ENCODE peak calls at places on chromosomes 3 and 15, in ten cellular contexts. One of them, this sample, is unnamed.

GRCh38 chr3:184748219-184749135 is 36.6 kb upstream of the MAGEF1 start:
- DNase-seq in astrocyte of the hippocampus: peak
- DNase-seq in NCI-H1930: no peak
- DNase-seq in CD8-positive, alpha-beta T cell: no peak
- DNase-seq in NCI-H1417 treated with DMSO at 0.1 percent for 48 hours: no peak
- DNase-seq in coronary artery: no peak
- DNase-seq in NCI-H2029: no peak
- DNase-seq in renal cortical epithelial cell: no peak
- DNase-seq in stimulated activated CD4-positive, alpha-beta T cell treated with anti-CD3 and anti-CD28 coated beads, Interleukin-4, amount 100 ng/mL, for 48 hours: no peak
- DNase-seq in CD8-positive, alpha-beta memory T cell: no peak
- DNase-seq in this sample: peak

GRCh38 chr3:184590795-184591194 is 29.2 kb downstream of the EPHB3 start:
- DNase-seq in astrocyte of the hippocampus: peak
- DNase-seq in NCI-H1930: no peak
- DNase-seq in CD8-positive, alpha-beta T cell: no peak
- DNase-seq in NCI-H1417 treated with DMSO at 0.1 percent for 48 hours: no peak
- DNase-seq in coronary artery: no peak
- DNase-seq in NCI-H2029: no peak
- DNase-seq in renal cortical epithelial cell: no peak
- DNase-seq in stimulated activated CD4-positive, alpha-beta T cell treated with anti-CD3 and anti-CD28 coated beads, Interleukin-4, amount 100 ng/mL, for 48 hours: no peak
- DNase-seq in CD8-positive, alpha-beta memory T cell: no peak
- DNase-seq in this sample: no peak

GRCh38 chr3:110069641-110070538 is 732.5 kb upstream of the DPPA4 start:
- DNase-seq in astrocyte of the hippocampus: peak
- DNase-seq in NCI-H1930: no peak
- DNase-seq in CD8-positive, alpha-beta T cell: no peak
- DNase-seq in NCI-H1417 treated with DMSO at 0.1 percent for 48 hours: no peak
- DNase-seq in coronary artery: no peak
- DNase-seq in NCI-H2029: no peak
- DNase-seq in renal cortical epithelial cell: peak
- DNase-seq in stimulated activated CD4-positive, alpha-beta T cell treated with anti-CD3 and anti-CD28 coated beads, Interleukin-4, amount 100 ng/mL, for 48 hours: no peak
- DNase-seq in CD8-positive, alpha-beta memory T cell: no peak
- DNase-seq in this sample: no peak

GRCh38 chr15:85580914-85581313 is 200.5 kb downstream of the AKAP13 start:
- DNase-seq in astrocyte of the hippocampus: no peak
- DNase-seq in NCI-H1930: no peak
- DNase-seq in CD8-positive, alpha-beta T cell: peak
- DNase-seq in NCI-H1417 treated with DMSO at 0.1 percent for 48 hours: no peak
- DNase-seq in coronary artery: no peak
- DNase-seq in NCI-H2029: no peak
- DNase-seq in renal cortical epithelial cell: peak
- DNase-seq in stimulated activated CD4-positive, alpha-beta T cell treated with anti-CD3 and anti-CD28 coated beads, Interleukin-4, amount 100 ng/mL, for 48 hours: no peak
- DNase-seq in CD8-positive, alpha-beta memory T cell: peak
- DNase-seq in this sample: peak

GRCh38 chr3:192884831-192885356 is 32.8 kb downstream of the MB21D2 start:
- DNase-seq in astrocyte of the hippocampus: no peak
- DNase-seq in NCI-H1930: no peak
- DNase-seq in CD8-positive, alpha-beta T cell: no peak
- DNase-seq in NCI-H1417 treated with DMSO at 0.1 percent for 48 hours: no peak
- DNase-seq in coronary artery: no peak
- DNase-seq in NCI-H2029: no peak
- DNase-seq in renal cortical epithelial cell: no peak
- DNase-seq in stimulated activated CD4-positive, alpha-beta T cell treated with anti-CD3 and anti-CD28 coated beads, Interleukin-4, amount 100 ng/mL, for 48 hours: no peak
- DNase-seq in CD8-positive, alpha-beta memory T cell: no peak
- DNase-seq in this sample: no peak

GRCh38 chr15:73927003-73927475 is 777 bp downstream of the LOXL1 start:
- DNase-seq in astrocyte of the hippocampus: peak
- DNase-seq in NCI-H1930: no peak
- DNase-seq in CD8-positive, alpha-beta T cell: peak
- DNase-seq in NCI-H1417 treated with DMSO at 0.1 percent for 48 hours: peak
- DNase-seq in coronary artery: no peak
- DNase-seq in NCI-H2029: no peak
- DNase-seq in renal cortical epithelial cell: no peak
- DNase-seq in stimulated activated CD4-positive, alpha-beta T cell treated with anti-CD3 and anti-CD28 coated beads, Interleukin-4, amount 100 ng/mL, for 48 hours: no peak
- DNase-seq in CD8-positive, alpha-beta memory T cell: no peak
- DNase-seq in this sample: peak

GRCh38 chr15:71639531-71639930 is 170.8 kb upstream of the NR2E3 start:
- DNase-seq in astrocyte of the hippocampus: no peak
- DNase-seq in NCI-H1930: no peak
- DNase-seq in CD8-positive, alpha-beta T cell: no peak
- DNase-seq in NCI-H1417 treated with DMSO at 0.1 percent for 48 hours: no peak
- DNase-seq in coronary artery: no peak
- DNase-seq in NCI-H2029: no peak
- DNase-seq in renal cortical epithelial cell: no peak
- DNase-seq in stimulated activated CD4-positive, alpha-beta T cell treated with anti-CD3 and anti-CD28 coated beads, Interleukin-4, amount 100 ng/mL, for 48 hours: no peak
- DNase-seq in CD8-positive, alpha-beta memory T cell: no peak
- DNase-seq in this sample: no peak

GRCh38 chr3:179071161-179071568 is 444 bp downstream of the ZMAT3 start:
- DNase-seq in astrocyte of the hippocampus: peak
- DNase-seq in NCI-H1930: no peak
- DNase-seq in CD8-positive, alpha-beta T cell: no peak
- DNase-seq in NCI-H1417 treated with DMSO at 0.1 percent for 48 hours: no peak
- DNase-seq in coronary artery: no peak
- DNase-seq in NCI-H2029: no peak
- DNase-seq in renal cortical epithelial cell: peak
- DNase-seq in stimulated activated CD4-positive, alpha-beta T cell treated with anti-CD3 and anti-CD28 coated beads, Interleukin-4, amount 100 ng/mL, for 48 hours: peak
- DNase-seq in CD8-positive, alpha-beta memory T cell: no peak
- DNase-seq in this sample: no peak

GRCh38 chr3:24680214-24680967 is 185.7 kb upstream of the THRB start:
- DNase-seq in astrocyte of the hippocampus: peak
- DNase-seq in NCI-H1930: peak
- DNase-seq in CD8-positive, alpha-beta T cell: no peak
- DNase-seq in NCI-H1417 treated with DMSO at 0.1 percent for 48 hours: no peak
- DNase-seq in coronary artery: no peak
- DNase-seq in NCI-H2029: peak
- DNase-seq in renal cortical epithelial cell: peak
- DNase-seq in stimulated activated CD4-positive, alpha-beta T cell treated with anti-CD3 and anti-CD28 coated beads, Interleukin-4, amount 100 ng/mL, for 48 hours: peak
- DNase-seq in CD8-positive, alpha-beta memory T cell: no peak
- DNase-seq in this sample: no peak

GRCh38 chr3:38587548-38588131 is 61.8 kb downstream of the SCN5A start:
- DNase-seq in astrocyte of the hippocampus: no peak
- DNase-seq in NCI-H1930: no peak
- DNase-seq in CD8-positive, alpha-beta T cell: peak
- DNase-seq in NCI-H1417 treated with DMSO at 0.1 percent for 48 hours: no peak
- DNase-seq in coronary artery: peak
- DNase-seq in NCI-H2029: no peak
- DNase-seq in renal cortical epithelial cell: no peak
- DNase-seq in stimulated activated CD4-positive, alpha-beta T cell treated with anti-CD3 and anti-CD28 coated beads, Interleukin-4, amount 100 ng/mL, for 48 hours: no peak
- DNase-seq in CD8-positive, alpha-beta memory T cell: no peak
- DNase-seq in this sample: no peak